ENCODE peak calls at places on chromosomes 4 and X, in six cellular contexts. A is WTC11, X is B cell, N is lower lobe of right lung, F is choroid plexus epithelial cell, O is iPS-NIHi11. K is an unnamed sample.

GRCh38 chrX:153573999-153574398 is 24.9 kb downstream of the CCNQ start:
- DNase-seq in A (no peak), X (peak; percentile 38), N (no peak), F (no peak), O (no peak), K (no peak)

GRCh38 chrX:107565916-107566602 is 62.3 kb upstream of the PRPS1 start:
- DNase-seq in A (peak; percentile 30), X (no peak), N (no peak), F (peak; percentile 79), O (peak; percentile 74), K (peak; percentile 52)

GRCh38 chr4:77865259-77865658 is 2.6 kb downstream of the MRPL1 start:
- DNase-seq in A (no peak), X (no peak), N (no peak), F (no peak), O (no peak), K (no peak)

GRCh38 chrX:153669174-153669890 is 4.3 kb downstream of the PNCK start:
- DNase-seq in A (no peak), X (peak; percentile 67), N (no peak), F (peak; percentile 14), O (peak; percentile 65), K (peak; percentile 10)

GRCh38 chrX:71652405-71652804 is 14.9 kb upstream of the LOC101059915 start:
- DNase-seq in A (peak; percentile 42), X (peak; percentile 60), N (no peak), F (peak; percentile 72), O (peak; percentile 50), K (peak; percentile 65)

GRCh38 chr4:15396157-15396800 is 31.6 kb upstream of the C1QTNF7 start:
- DNase-seq in A (peak; percentile 75), X (peak; percentile 66), N (peak; percentile 47), F (peak; percentile 77), O (peak; percentile 76), K (peak; percentile 65)

GRCh38 chrX:121570072-121570841 is 522.8 kb downstream of the GLUD2 start:
- DNase-seq in A (no peak), X (no peak), N (no peak), F (peak; percentile 26), O (no peak), K (peak; percentile 24)

GRCh38 chrX:1521459-1521956 is 15.5 kb downstream of the P2RY8 start:
- DNase-seq in A (peak; percentile 37), X (peak; percentile 92), N (no peak), F (no peak), O (peak; percentile 48), K (no peak)

GRCh38 chr4:1247811-1248261 is 1.1 kb downstream of the CTBP1 start:
- DNase-seq in A (peak; percentile 47), X (no peak), N (no peak), F (peak; percentile 47), O (no peak), K (no peak)

GRCh38 chr4:181688416-181688815 is 554.8 kb upstream of the TENM3 start:
- DNase-seq in A (no peak), X (no peak), N (no peak), F (peak; percentile 65), O (no peak), K (peak; percentile 69)

GRCh38 chr4:7964890-7965662 is 25.4 kb upstream of the AFAP1 start:
- DNase-seq in A (no peak), X (no peak), N (no peak), F (peak; percentile 58), O (no peak), K (peak; percentile 74)

GRCh38 chr4:8913858-8914460 is 42.3 kb upstream of the HMX1 start:
- DNase-seq in A (no peak), X (no peak), N (no peak), F (no peak), O (peak; percentile 3), K (no peak)

GRCh38 chr4:5635826-5636196 is 72.5 kb downstream of the EVC2 start:
- DNase-seq in A (no peak), X (no peak), N (no peak), F (peak; percentile 77), O (no peak), K (peak; percentile 63)

GRCh38 chr4:1136028-1136427 is 22.7 kb upstream of the RNF212 start:
- DNase-seq in A (no peak), X (no peak), N (peak; percentile 59), F (no peak), O (no peak), K (no peak)

GRCh38 chrX:42079968-42080367 is 156.6 kb upstream of the CASK start:
- DNase-seq in A (no peak), X (no peak), N (no peak), F (peak; percentile 5), O (no peak), K (no peak)

GRCh38 chr4:142656178-142656577 is 189.9 kb downstream of the INPP4B start:
- DNase-seq in A (peak; percentile 15), X (peak; percentile 5), N (no peak), F (peak; percentile 23), O (no peak), K (peak; percentile 15)

GRCh38 chr4:147550626-147551250 is 66.5 kb upstream of the TMEM184C start:
- DNase-seq in A (no peak), X (no peak), N (no peak), F (peak; percentile 81), O (no peak), K (peak; percentile 93)

GRCh38 chr4:74755486-74755885 is 38.8 kb downstream of the BTC start:
- DNase-seq in A (no peak), X (no peak), N (peak; percentile 66), F (no peak), O (no peak), K (peak; percentile 30)

GRCh38 chrX:57573754-57574153 is 18.1 kb upstream of the ZXDB start:
- DNase-seq in A (no peak), X (peak; percentile 21), N (no peak), F (peak; percentile 36), O (no peak), K (peak; percentile 21)

GRCh38 chr4:82373816-82374740 is at the start of gene HNRNPD:
- DNase-seq in A (peak; percentile 97), X (peak; percentile 98), N (peak; percentile 99), F (peak; percentile 100), O (peak; percentile 93), K (peak; percentile 100)

GRCh38 chr4:2829321-2829932 is 14.2 kb upstream of the ADD1 start:
- DNase-seq in A (peak; percentile 5), X (no peak), N (peak; percentile 39), F (no peak), O (peak; percentile 4), K (no peak)

GRCh38 chr4:149980941-149981340 is 97.3 kb upstream of the DCLK2 start:
- DNase-seq in A (peak; percentile 60), X (peak; percentile 54), N (no peak), F (peak; percentile 78), O (peak; percentile 71), K (peak; percentile 69)

GRCh38 chr4:2535386-2536192 is 858 bp upstream of the FAM193A start:
- DNase-seq in A (peak; percentile 62), X (peak; percentile 81), N (peak; percentile 69), F (peak; percentile 37), O (peak; percentile 43), K (peak; percentile 26)

GRCh38 chr4:4443821-4444220 is 56.9 kb downstream of the NSG1 start:
- DNase-seq in A (no peak), X (no peak), N (no peak), F (peak; percentile 81), O (no peak), K (peak; percentile 49)

GRCh38 chr4:149638073-149638472 is 177.6 kb downstream of the IQCM start:
- DNase-seq in A (no peak), X (no peak), N (no peak), F (peak; percentile 25), O (no peak), K (peak; percentile 49)

GRCh38 chrX:12970691-12971202 is 4.2 kb upstream of the TMSB4X start:
- DNase-seq in A (peak; percentile 12), X (peak; percentile 62), N (no peak), F (peak; percentile 79), O (peak; percentile 17), K (peak; percentile 79)

GRCh38 chr4:142743071-142743825 is 102.9 kb downstream of the INPP4B start:
- DNase-seq in A (no peak), X (no peak), N (no peak), F (peak; percentile 51), O (no peak), K (peak; percentile 34)

GRCh38 chrX:3815896-3816664 is 102.6 kb upstream of the PRKX start:
- DNase-seq in A (peak; percentile 24), X (peak; percentile 50), N (peak; percentile 67), F (peak; percentile 19), O (peak; percentile 9), K (peak; percentile 28)

GRCh38 chr4:123232439-123232838 is 164.2 kb upstream of the SPRY1 start:
- DNase-seq in A (no peak), X (no peak), N (no peak), F (peak; percentile 41), O (no peak), K (peak; percentile 41)

GRCh38 chr4:99875073-99875472 is 19.2 kb downstream of the LAMTOR3 start:
- DNase-seq in A (no peak), X (no peak), N (no peak), F (no peak), O (no peak), K (no peak)

GRCh38 chrX:153974003-153974725 is 1.6 kb downstream of the TMEM187 start:
- DNase-seq in A (no peak), X (peak; percentile 11), N (no peak), F (no peak), O (no peak), K (no peak)

GRCh38 chr4:158791588-158791987 is 22.8 kb downstream of the FNIP2 start:
- DNase-seq in A (no peak), X (no peak), N (no peak), F (no peak), O (no peak), K (no peak)

GRCh38 chr4:165383757-165384156 is 4.9 kb downstream of the CPE start:
- DNase-seq in A (no peak), X (no peak), N (no peak), F (peak; percentile 45), O (no peak), K (peak; percentile 65)

K was measured in fibroblast of mammary gland.